ENCODE peak calls at places on chromosomes 7 and 10, in six cellular contexts. A is transverse colon, G is stomach, F is K562, Z is prostate gland, U is spleen. D is an unnamed sample.
A peak's percentile ranks its signal among the peaks of the same experiment; 100 is the strongest.

GRCh38 chr10:89129850-89130396 is 77.2 kb downstream of the CH25H start:
- DNase-seq in A (no peak), G (no peak), F (no peak), Z (no peak), U (no peak), D (no peak)

GRCh38 chr7:21251166-21251806 is 176.6 kb upstream of the SP4 start:
- DNase-seq in A (peak; percentile 25), G (peak; percentile 28), F (no peak), Z (peak; percentile 36), U (no peak), D (no peak)

GRCh38 chr7:128374041-128374440 is 12.6 kb upstream of the PRRT4 start:
- DNase-seq in A (no peak), G (no peak), F (no peak), Z (no peak), U (no peak), D (no peak)

GRCh38 chr10:111956841-111957240 is 226.7 kb downstream of the GPAM start:
- DNase-seq in A (no peak), G (no peak), F (no peak), Z (no peak), U (no peak), D (no peak)

GRCh38 chr7:123748171-123748733 is 551 bp downstream of the WASL start:
- DNase-seq in A (peak; percentile 59), G (peak; percentile 61), F (peak; percentile 79), Z (peak; percentile 19), U (peak; percentile 91), D (no peak)

GRCh38 chr10:77604941-77605351 is 32.7 kb downstream of the KCNMA1 start:
- DNase-seq in A (peak; percentile 67), G (no peak), F (no peak), Z (no peak), U (no peak), D (no peak)

GRCh38 chr7:36115448-36116321 is 37.4 kb upstream of the EEPD1 start:
- DNase-seq in A (peak; percentile 78), G (peak; percentile 75), F (no peak), Z (no peak), U (no peak), D (no peak)

GRCh38 chr10:46006219-46006618 is 24.2 kb downstream of the NCOA4 start:
- DNase-seq in A (no peak), G (no peak), F (no peak), Z (no peak), U (no peak), D (no peak)

GRCh38 chr7:1939434-1940401 is 269.6 kb downstream of the ELFN1 start:
- DNase-seq in A (no peak), G (no peak), F (no peak), Z (no peak), U (peak; percentile 85), D (no peak)

GRCh38 chr10:99372546-99373271 is 43.6 kb downstream of the CNNM1 start:
- DNase-seq in A (no peak), G (no peak), F (no peak), Z (no peak), U (no peak), D (no peak)

GRCh38 chr7:75718390-75719031 is 20.2 kb downstream of the HIP1 start:
- DNase-seq in A (no peak), G (no peak), F (no peak), Z (no peak), U (peak; percentile 15), D (no peak)

GRCh38 chr10:22252286-22252800 is 34.5 kb upstream of the EBLN1 start:
- DNase-seq in A (peak; percentile 27), G (peak; percentile 33), F (no peak), Z (peak; percentile 56), U (peak; percentile 89), D (no peak)
- TF ChIP-seq POLR2A in A (no peak), G (no peak), F (no peak), Z (peak; percentile 18), U (no peak), D (no peak)

GRCh38 chr10:6581750-6582697 is 1.9 kb upstream of the PRKCQ start:
- DNase-seq in A (no peak), G (no peak), F (peak; percentile 31), Z (no peak), U (no peak), D (no peak)

GRCh38 chr10:6578221-6579192 is 1.6 kb downstream of the PRKCQ start:
- DNase-seq in A (no peak), G (no peak), F (no peak), Z (no peak), U (no peak), D (no peak)

GRCh38 chr10:6579193-6579903 is 728 bp downstream of the PRKCQ start:
- DNase-seq in A (no peak), G (no peak), F (no peak), Z (no peak), U (no peak), D (no peak)

GRCh38 chr10:6580279-6581029 is 378 bp upstream of the PRKCQ start:
- DNase-seq in A (peak; percentile 79), G (peak; percentile 77), F (peak; percentile 92), Z (peak; percentile 49), U (peak; percentile 96), D (no peak)

DNA sequence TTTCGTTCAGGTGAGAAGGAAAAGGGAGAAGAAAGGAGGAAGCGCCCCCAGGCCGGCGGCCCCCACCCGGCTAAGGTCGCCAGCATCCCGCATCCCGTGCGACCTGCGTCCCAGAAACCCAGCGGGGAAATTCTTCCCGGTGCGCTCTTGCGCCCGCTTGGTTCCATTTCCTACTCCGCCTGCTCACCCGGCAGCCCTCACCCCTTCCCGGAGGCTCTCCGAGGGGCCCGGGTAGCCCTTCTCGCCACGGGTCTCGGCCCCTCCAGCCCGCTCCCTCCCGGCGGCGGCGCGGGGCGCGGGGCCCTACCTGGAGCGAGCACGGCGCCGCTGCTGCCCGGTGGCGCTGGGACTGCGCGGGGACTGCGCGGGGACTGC is at the start of gene PRKCQ:
- DNase-seq in A (peak; percentile 31), G (no peak), F (no peak), Z (no peak), U (no peak), D (no peak)
- H3K4me1 ChIP-seq in A (no peaks in the 10 kb centered on the region), G (peaks cover 12% of the 10 kb centered on the region), F (peaks cover 26% of the 10 kb centered on the region), Z (no peaks in the 10 kb centered on the region), U (peaks cover 90% of the 10 kb centered on the region), D (no peaks in the 10 kb centered on the region)

GRCh38 chr10:73551515-73551914 is 39.6 kb downstream of the USP54 start:
- DNase-seq in A (no peak), G (no peak), F (no peak), Z (no peak), U (no peak), D (no peak)

GRCh38 chr10:73553726-73554125 is 37.4 kb downstream of the USP54 start:
- DNase-seq in A (no peak), G (no peak), F (no peak), Z (no peak), U (no peak), D (no peak)

GRCh38 chr10:73554729-73555128 is 36.4 kb downstream of the USP54 start:
- DNase-seq in A (no peak), G (no peak), F (no peak), Z (no peak), U (no peak), D (no peak)

GRCh38 chr10:73552819-73553218 is 38.3 kb downstream of the USP54 start:
- DNase-seq in A (no peak), G (no peak), F (no peak), Z (no peak), U (no peak), D (no peak)

DNA sequence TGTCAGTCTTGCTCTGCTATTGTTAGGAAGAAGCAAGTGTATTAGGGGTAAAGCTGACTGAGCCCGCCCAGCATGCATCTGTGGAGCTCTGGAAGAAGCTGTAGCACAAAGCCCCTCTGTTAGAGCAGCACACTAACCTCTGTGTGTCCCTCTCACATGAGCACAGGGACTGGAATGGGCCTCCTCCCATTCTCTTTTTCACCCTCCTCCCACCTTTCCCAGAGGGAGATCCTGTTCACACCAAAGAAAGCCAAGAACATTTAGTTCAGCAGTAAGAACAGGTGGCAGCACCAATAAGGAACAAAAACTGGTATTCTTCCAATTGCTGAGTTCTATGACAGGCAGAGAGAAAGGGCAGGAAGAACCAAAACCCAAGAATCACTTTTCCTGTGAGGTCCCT is 37.8 kb downstream of the USP54 start:
- DNase-seq in A (no peak), G (no peak), F (no peak), Z (peak; percentile 39), U (no peak), D (no peak)
- TF ChIP-seq POLR2AphosphoS5 in A (no peak), G (no peak), F (no peak), Z (peak; percentile 91), U (no peak), D (no peak)

DNA sequence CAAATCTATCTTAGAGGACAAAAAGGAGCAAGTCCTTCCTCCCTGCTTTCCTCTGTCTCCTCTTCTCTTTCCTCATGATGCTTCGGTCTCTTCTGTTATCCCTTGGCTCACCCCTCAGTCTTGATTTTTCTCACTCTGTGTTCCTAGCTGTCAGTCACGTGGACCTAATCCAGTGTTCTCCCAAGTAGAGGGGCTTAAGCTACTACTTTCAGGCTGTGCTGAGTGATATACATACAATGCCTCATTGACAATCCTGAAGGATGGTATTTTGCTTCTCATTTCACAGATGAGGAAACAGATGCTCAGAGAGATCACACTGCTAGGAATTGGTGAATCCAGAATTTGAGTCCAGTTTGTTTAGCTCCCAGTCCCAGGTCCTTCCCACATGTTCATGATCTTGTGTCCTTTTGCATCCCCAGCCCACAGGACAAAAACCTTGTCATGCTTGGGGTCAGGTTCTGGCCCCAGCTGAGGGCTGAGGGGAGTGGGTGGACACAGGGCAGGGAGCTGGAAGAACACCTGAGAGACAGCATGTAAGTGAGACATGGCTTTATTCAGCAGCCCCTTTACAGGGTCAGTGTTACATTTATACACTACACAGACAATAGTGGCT is 50.5 kb upstream of the KMT2E start:
- DNase-seq in A (no peak), G (no peak), F (no peak), Z (no peak), U (no peak), D (no peak)
- TF ChIP-seq POLR2A in A (no peak), G (no peak), F (no peak), Z (no peak), U (no peak), D (no peak)

DNA sequence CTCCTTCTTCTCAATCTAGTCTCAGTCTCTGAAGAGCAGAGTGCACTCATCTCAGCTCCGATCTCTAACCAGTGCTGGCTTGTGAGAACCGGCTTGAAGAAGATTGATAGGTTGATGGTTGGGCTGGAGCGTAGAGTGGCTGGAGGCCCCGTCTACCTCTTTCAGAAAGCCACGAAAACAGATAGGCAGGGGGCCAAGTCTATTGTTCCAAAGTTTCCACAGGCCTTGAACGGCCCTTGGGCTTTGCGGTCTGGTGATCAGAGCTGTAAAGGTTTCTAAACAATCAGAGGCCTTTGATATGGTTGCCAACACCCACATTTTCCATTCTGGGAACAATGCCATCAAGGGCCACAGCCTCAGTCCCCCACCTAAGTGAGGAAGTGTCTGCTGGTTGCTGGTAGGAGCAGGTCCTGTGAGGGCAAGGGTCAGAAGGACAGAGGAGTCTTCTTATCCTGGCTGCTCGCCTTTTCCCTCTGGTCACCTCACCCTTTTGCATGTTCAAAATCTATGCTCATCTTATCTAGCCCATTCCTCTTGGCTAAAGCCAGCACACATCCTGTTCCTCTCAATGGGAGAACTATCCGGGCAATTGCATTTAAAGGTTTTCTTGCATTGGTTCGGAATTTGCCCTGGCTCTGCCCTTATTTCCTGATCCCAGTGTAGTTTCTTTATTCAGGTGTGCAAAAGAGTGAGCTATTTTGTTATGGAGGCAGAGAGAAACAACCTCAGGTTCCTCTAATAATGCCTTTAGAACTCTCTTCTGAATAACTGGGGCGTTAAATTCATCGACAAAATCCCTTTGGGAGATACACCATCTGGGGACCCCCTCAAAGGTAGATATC is 70.3 kb upstream of the KMT2E start:
- DNase-seq in A (peak; percentile 92), G (peak; percentile 96), F (peak; percentile 81), Z (peak; percentile 80), U (peak; percentile 81), D (no peak)
- H3K4me1 ChIP-seq in A (peaks cover 22% of the 10 kb centered on the region), G (peaks cover 57% of the 10 kb centered on the region), F (peaks cover 20% of the 10 kb centered on the region), Z (peaks cover 4% of the 10 kb centered on the region), U (peaks cover 73% of the 10 kb centered on the region), D (peaks cover 28% of the 10 kb centered on the region)